ENCODE peak calls at places on chromosomes 11 and 22, in eight cellular contexts. One of them, this sample, is unnamed.

GRCh38 chr11:110095554-110095953 is 2.4 kb downstream of the ZC3H12C start:
- DNase-seq in neural progenitor cell: no peak
- DNase-seq in GM23338: no peak
- DNase-seq in sigmoid colon: no peak
- DNase-seq in GM23248: peak; percentile 28
- DNase-seq in small intestine: no peak
- DNase-seq in heart right ventricle: no peak
- DNase-seq in fibroblast of lung: no peak
- DNase-seq in this sample: peak; percentile 56

GRCh38 chr11:105489431-105489830 is 120.4 kb upstream of the GRIA4 start:
- DNase-seq in GM23338: no peak
- DNase-seq in fibroblast of lung: peak; percentile 50
- DNase-seq in small intestine: no peak
- DNase-seq in GM23248: peak; percentile 2
- DNase-seq in sigmoid colon: no peak
- DNase-seq in neural progenitor cell: peak; percentile 76
- DNase-seq in heart right ventricle: no peak
- DNase-seq in this sample: peak; percentile 43

GRCh38 chr11:18013790-18014507 is 1.1 kb upstream of the SERGEF start:
- DNase-seq in fibroblast of lung: peak; percentile 22
- DNase-seq in small intestine: no peak
- DNase-seq in GM23338: peak; percentile 60
- DNase-seq in heart right ventricle: no peak
- DNase-seq in neural progenitor cell: peak; percentile 24
- DNase-seq in sigmoid colon: no peak
- DNase-seq in GM23248: peak; percentile 39
- DNase-seq in this sample: peak; percentile 36

GRCh38 chr22:41857160-41857859 is 24.4 kb downstream of the SREBF2 start:
- DNase-seq in neural progenitor cell: peak; percentile 70
- DNase-seq in GM23248: peak; percentile 85
- DNase-seq in sigmoid colon: no peak
- DNase-seq in small intestine: peak; percentile 45
- DNase-seq in GM23338: peak; percentile 91
- DNase-seq in fibroblast of lung: peak; percentile 65
- DNase-seq in heart right ventricle: peak; percentile 45
- DNase-seq in this sample: peak; percentile 76

GRCh38 chr22:17260291-17260690 is 41.1 kb upstream of the ADA2 start:
- DNase-seq in heart right ventricle: no peak
- DNase-seq in GM23248: no peak
- DNase-seq in fibroblast of lung: no peak
- DNase-seq in GM23338: no peak
- DNase-seq in sigmoid colon: no peak
- DNase-seq in neural progenitor cell: no peak
- DNase-seq in small intestine: peak; percentile 30
- DNase-seq in this sample: no peak

GRCh38 chr11:2318123-2318522 is 16.3 kb downstream of the TSPAN32 start:
- DNase-seq in small intestine: no peak
- DNase-seq in GM23248: no peak
- DNase-seq in fibroblast of lung: no peak
- DNase-seq in neural progenitor cell: no peak
- DNase-seq in GM23338: no peak
- DNase-seq in sigmoid colon: peak; percentile 6
- DNase-seq in heart right ventricle: no peak
- DNase-seq in this sample: no peak

GRCh38 chr11:22491826-22492225 is 133.8 kb downstream of the FANCF start:
- DNase-seq in neural progenitor cell: peak; percentile 56
- DNase-seq in GM23248: peak; percentile 85
- DNase-seq in GM23338: peak; percentile 41
- DNase-seq in fibroblast of lung: no peak
- DNase-seq in heart right ventricle: no peak
- DNase-seq in sigmoid colon: no peak
- DNase-seq in small intestine: no peak
- DNase-seq in this sample: no peak

GRCh38 chr11:1832181-1832988 is 2.4 kb upstream of the SYT8 start:
- DNase-seq in neural progenitor cell: peak; percentile 80
- DNase-seq in small intestine: peak; percentile 54
- DNase-seq in GM23338: peak; percentile 70
- DNase-seq in heart right ventricle: no peak
- DNase-seq in fibroblast of lung: peak; percentile 8
- DNase-seq in sigmoid colon: no peak
- DNase-seq in GM23248: peak; percentile 28
- DNase-seq in this sample: peak; percentile 73

GRCh38 chr11:109960831-109961230 is 132.4 kb upstream of the ZC3H12C start:
- DNase-seq in sigmoid colon: no peak
- DNase-seq in neural progenitor cell: peak; percentile 61
- DNase-seq in fibroblast of lung: peak; percentile 98
- DNase-seq in GM23248: peak; percentile 81
- DNase-seq in small intestine: no peak
- DNase-seq in GM23338: peak; percentile 32
- DNase-seq in heart right ventricle: peak; percentile 49
- DNase-seq in this sample: no peak

GRCh38 chr11:128725630-128726461 is 32.0 kb downstream of the FLI1 start:
- DNase-seq in small intestine: no peak
- DNase-seq in GM23248: peak; percentile 53
- DNase-seq in sigmoid colon: no peak
- DNase-seq in neural progenitor cell: no peak
- DNase-seq in GM23338: no peak
- DNase-seq in fibroblast of lung: peak; percentile 41
- DNase-seq in heart right ventricle: peak; percentile 18
- DNase-seq in this sample: no peak

GRCh38 chr22:39448205-39449054 is 8.4 kb upstream of the MGAT3 start:
- DNase-seq in fibroblast of lung: no peak
- DNase-seq in neural progenitor cell: no peak
- DNase-seq in sigmoid colon: no peak
- DNase-seq in GM23338: no peak
- DNase-seq in heart right ventricle: no peak
- DNase-seq in small intestine: peak; percentile 49
- DNase-seq in GM23248: no peak
- DNase-seq in this sample: no peak

GRCh38 chr11:124643605-124644425 is 21.2 kb downstream of the TBRG1 start:
- DNase-seq in GM23338: no peak
- DNase-seq in heart right ventricle: no peak
- DNase-seq in small intestine: no peak
- DNase-seq in neural progenitor cell: no peak
- DNase-seq in fibroblast of lung: peak; percentile 92
- DNase-seq in GM23248: peak; percentile 93
- DNase-seq in sigmoid colon: no peak
- DNase-seq in this sample: peak; percentile 93

GRCh38 chr22:36936362-36937116 is 23.1 kb downstream of the CSF2RB start:
- DNase-seq in fibroblast of lung: no peak
- DNase-seq in sigmoid colon: no peak
- DNase-seq in heart right ventricle: no peak
- DNase-seq in neural progenitor cell: no peak
- DNase-seq in small intestine: no peak
- DNase-seq in GM23248: no peak
- DNase-seq in GM23338: no peak
- DNase-seq in this sample: no peak

GRCh38 chr11:101126551-101127347 is 2.9 kb downstream of the PGR start:
- DNase-seq in sigmoid colon: no peak
- DNase-seq in GM23248: peak; percentile 30
- DNase-seq in neural progenitor cell: peak; percentile 58
- DNase-seq in heart right ventricle: peak; percentile 41
- DNase-seq in small intestine: no peak
- DNase-seq in GM23338: peak; percentile 59
- DNase-seq in fibroblast of lung: peak; percentile 45
- DNase-seq in this sample: peak; percentile 19

GRCh38 chr11:45501980-45502545 is 163.4 kb downstream of the CHST1 start:
- DNase-seq in neural progenitor cell: no peak
- DNase-seq in heart right ventricle: no peak
- DNase-seq in small intestine: no peak
- DNase-seq in GM23338: no peak
- DNase-seq in GM23248: peak; percentile 6
- DNase-seq in sigmoid colon: no peak
- DNase-seq in fibroblast of lung: no peak
- DNase-seq in this sample: no peak

GRCh38 chr11:129721685-129722084 is 94.0 kb upstream of the TMEM45B start:
- DNase-seq in fibroblast of lung: no peak
- DNase-seq in neural progenitor cell: no peak
- DNase-seq in heart right ventricle: no peak
- DNase-seq in GM23248: no peak
- DNase-seq in small intestine: no peak
- DNase-seq in GM23338: no peak
- DNase-seq in sigmoid colon: no peak
- DNase-seq in this sample: no peak

DNA sequence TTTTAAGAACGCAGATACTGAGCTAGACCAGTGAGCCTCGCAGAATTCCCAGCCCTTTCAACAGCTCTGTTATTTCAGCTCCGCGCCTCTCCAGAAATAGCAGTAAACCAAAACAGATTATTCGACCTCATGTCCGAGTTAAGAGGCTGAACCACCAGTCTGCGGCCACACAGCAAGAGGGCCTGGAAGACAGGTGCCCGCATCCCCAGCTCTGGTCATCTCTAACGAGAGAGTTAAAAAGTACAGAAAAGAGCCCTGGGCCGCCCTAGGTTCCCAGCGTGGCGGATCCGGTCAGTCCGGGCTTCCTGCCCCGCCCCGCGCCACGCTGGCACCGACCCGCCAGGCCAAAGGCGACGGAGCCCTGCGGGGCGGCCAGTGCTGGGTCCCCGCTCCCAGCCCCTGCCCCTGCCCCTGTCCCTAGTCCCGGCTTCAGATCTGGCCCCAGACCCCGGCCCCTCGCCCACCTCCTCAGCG is 498 bp downstream of the XBP1 start:
- DNase-seq in GM23248: peak; percentile 83
- DNase-seq in small intestine: peak; percentile 63
- DNase-seq in heart right ventricle: peak; percentile 71
- DNase-seq in neural progenitor cell: peak; percentile 76
- DNase-seq in sigmoid colon: peak; percentile 85
- DNase-seq in GM23338: peak; percentile 60
- DNase-seq in fibroblast of lung: peak; percentile 65
- DNase-seq in this sample: peak; percentile 73
- H3K4me1 ChIP-seq in GM23248: peaks cover 30% of the 10 kb centered on the region
- H3K4me1 ChIP-seq in small intestine: peaks cover 14% of the 10 kb centered on the region
- H3K4me1 ChIP-seq in heart right ventricle: peaks cover 68% of the 10 kb centered on the region
- H3K4me1 ChIP-seq in neural progenitor cell: peaks cover 20% of the 10 kb centered on the region
- H3K4me1 ChIP-seq in sigmoid colon: peaks cover 37% of the 10 kb centered on the region
- H3K4me1 ChIP-seq in GM23338: peaks cover 10% of the 10 kb centered on the region
- H3K4me1 ChIP-seq in fibroblast of lung: peaks cover 2% of the 10 kb centered on the region
- H3K4me1 ChIP-seq in this sample: no peaks in the 10 kb centered on the region

GRCh38 chr22:30883586-30884145 is 84.9 kb downstream of the MORC2 start:
- DNase-seq in sigmoid colon: no peak
- DNase-seq in GM23248: no peak
- DNase-seq in small intestine: no peak
- DNase-seq in heart right ventricle: no peak
- DNase-seq in neural progenitor cell: no peak
- DNase-seq in GM23338: no peak
- DNase-seq in fibroblast of lung: no peak
- DNase-seq in this sample: no peak
- H3K27ac ChIP-seq in sigmoid colon: no peak overlapping the region
- H3K27ac ChIP-seq in GM23248: no peak overlapping the region
- H3K27ac ChIP-seq in small intestine: no peak overlapping the region
- H3K27ac ChIP-seq in heart right ventricle: no peak overlapping the region
- H3K27ac ChIP-seq in neural progenitor cell: no peak overlapping the region
- H3K27ac ChIP-seq in GM23338: no peak overlapping the region
- H3K27ac ChIP-seq in fibroblast of lung: no peak overlapping the region
- H3K27ac ChIP-seq in this sample: no peak overlapping the region

GRCh38 chr22:35912668-35913067 is 116.0 kb downstream of the RBFOX2 start:
- DNase-seq in heart right ventricle: no peak
- DNase-seq in GM23338: no peak
- DNase-seq in fibroblast of lung: no peak
- DNase-seq in sigmoid colon: no peak
- DNase-seq in GM23248: no peak
- DNase-seq in small intestine: peak; percentile 76
- DNase-seq in neural progenitor cell: no peak
- DNase-seq in this sample: no peak
- H3K4me1 ChIP-seq in heart right ventricle: peaks cover 60% of the 10 kb centered on the region
- H3K4me1 ChIP-seq in GM23338: peaks cover 44% of the 10 kb centered on the region
- H3K4me1 ChIP-seq in fibroblast of lung: peaks cover 17% of the 10 kb centered on the region
- H3K4me1 ChIP-seq in sigmoid colon: peaks cover 56% of the 10 kb centered on the region
- H3K4me1 ChIP-seq in GM23248: peaks cover 40% of the 10 kb centered on the region
- H3K4me1 ChIP-seq in small intestine: peaks cover 5% of the 10 kb centered on the region
- H3K4me1 ChIP-seq in neural progenitor cell: peaks cover 51% of the 10 kb centered on the region
- H3K4me1 ChIP-seq in this sample: peaks cover 75% of the 10 kb centered on the region

GRCh38 chr22:45551310-45552016 is 48.8 kb downstream of the FBLN1 start:
- DNase-seq in GM23248: peak; percentile 39
- DNase-seq in sigmoid colon: peak; percentile 88
- DNase-seq in small intestine: no peak
- DNase-seq in heart right ventricle: no peak
- DNase-seq in fibroblast of lung: no peak
- DNase-seq in neural progenitor cell: no peak
- DNase-seq in GM23338: no peak
- DNase-seq in this sample: no peak

GRCh38 chr22:45550416-45550815 is 47.7 kb downstream of the FBLN1 start:
- DNase-seq in heart right ventricle: no peak
- DNase-seq in small intestine: no peak
- DNase-seq in sigmoid colon: no peak
- DNase-seq in fibroblast of lung: no peak
- DNase-seq in neural progenitor cell: no peak
- DNase-seq in GM23338: no peak
- DNase-seq in GM23248: no peak
- DNase-seq in this sample: no peak

GRCh38 chr22:45549739-45550138 is 47.1 kb downstream of the FBLN1 start:
- DNase-seq in small intestine: no peak
- DNase-seq in sigmoid colon: no peak
- DNase-seq in GM23248: peak; percentile 71
- DNase-seq in fibroblast of lung: peak; percentile 50
- DNase-seq in heart right ventricle: no peak
- DNase-seq in GM23338: no peak
- DNase-seq in neural progenitor cell: no peak
- DNase-seq in this sample: no peak

GRCh38 chr22:45552017-45552411 is 49.3 kb downstream of the FBLN1 start:
- DNase-seq in sigmoid colon: no peak
- DNase-seq in neural progenitor cell: no peak
- DNase-seq in small intestine: no peak
- DNase-seq in heart right ventricle: no peak
- DNase-seq in fibroblast of lung: no peak
- DNase-seq in GM23338: peak; percentile 38
- DNase-seq in GM23248: no peak
- DNase-seq in this sample: no peak

DNA sequence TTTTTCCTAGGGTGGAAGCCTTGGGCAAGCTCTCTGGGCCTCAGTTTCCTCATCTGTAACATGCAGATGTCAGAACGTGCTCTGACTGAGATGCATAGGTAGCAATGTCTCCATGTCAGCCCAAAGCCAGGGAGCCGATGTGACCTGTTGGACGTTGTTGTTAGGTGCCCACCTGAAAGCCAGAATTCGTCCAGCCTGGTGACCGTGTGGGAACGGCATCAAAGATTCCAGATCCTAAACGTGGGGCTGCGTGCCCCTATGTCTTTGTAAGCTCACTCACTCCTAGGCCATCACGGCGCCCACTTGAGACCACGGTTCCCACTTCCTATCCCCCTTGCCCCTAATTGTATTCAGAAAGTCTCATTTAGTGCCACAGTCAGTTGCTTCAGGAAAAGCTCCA is 48.2 kb downstream of the FBLN1 start:
- DNase-seq in GM23248: no peak
- DNase-seq in fibroblast of lung: no peak
- DNase-seq in small intestine: no peak
- DNase-seq in neural progenitor cell: no peak
- DNase-seq in sigmoid colon: no peak
- DNase-seq in GM23338: no peak
- DNase-seq in heart right ventricle: no peak
- DNase-seq in this sample: no peak
- H3K27ac ChIP-seq in GM23248: no peak overlapping the region
- H3K27ac ChIP-seq in fibroblast of lung: no peak overlapping the region
- H3K27ac ChIP-seq in small intestine: peak overlapping the region; percentile 60
- H3K27ac ChIP-seq in neural progenitor cell: no peak overlapping the region
- H3K27ac ChIP-seq in sigmoid colon: peak overlapping the region; percentile 84
- H3K27ac ChIP-seq in GM23338: no peak overlapping the region
- H3K27ac ChIP-seq in heart right ventricle: peak overlapping the region; percentile 52
- H3K27ac ChIP-seq in this sample: no peak overlapping the region

GRCh38 chr22:46125311-46125710 is 25.0 kb upstream of the PPARA start:
- DNase-seq in heart right ventricle: no peak
- DNase-seq in sigmoid colon: no peak
- DNase-seq in neural progenitor cell: no peak
- DNase-seq in fibroblast of lung: no peak
- DNase-seq in small intestine: no peak
- DNase-seq in GM23338: no peak
- DNase-seq in GM23248: no peak
- DNase-seq in this sample: no peak
- H3K4me1 ChIP-seq in heart right ventricle: peaks cover 27% of the 10 kb centered on the region
- H3K4me1 ChIP-seq in sigmoid colon: peaks cover 12% of the 10 kb centered on the region
- H3K4me1 ChIP-seq in neural progenitor cell: no peaks in the 10 kb centered on the region
- H3K4me1 ChIP-seq in fibroblast of lung: peaks cover 7% of the 10 kb centered on the region
- H3K4me1 ChIP-seq in small intestine: no peaks in the 10 kb centered on the region
- H3K4me1 ChIP-seq in GM23338: no peaks in the 10 kb centered on the region
- H3K4me1 ChIP-seq in GM23248: no peaks in the 10 kb centered on the region
- H3K4me1 ChIP-seq in this sample: no peaks in the 10 kb centered on the region

This sample was measured in cardiac muscle cell.